ENCODE peak calls at places on chromosome 14, in four cellular contexts. F is A549, J is WTC11, Q is K562. K is an unnamed sample.

GRCh38 chr14:63922696-63923421 is 70.1 kb downstream of the SYNE2 start:
- DNase-seq in F (peak), J (no peak), Q (no peak), K (peak)

GRCh38 chr14:42994001-42994736 is 1387.5 kb downstream of the LRFN5 start:
- DNase-seq in F (peak), J (no peak), Q (no peak), K (no peak)

GRCh38 chr14:100673085-100673806 is 53.4 kb upstream of the DLK1 start:
- DNase-seq in Q (peak), F (no peak), J (peak), K (peak)

GRCh38 chr14:99946652-99947489 is 118.4 kb upstream of the EVL start:
- DNase-seq in Q (peak), J (peak), F (no peak), K (no peak)

GRCh38 chr14:73027984-73028383 is 1.1 kb upstream of the ZFYVE1 start:
- DNase-seq in Q (no peak), F (no peak), J (no peak), K (no peak)

GRCh38 chr14:76926521-76927251 is 100.5 kb downstream of the LRRC74A start:
- DNase-seq in J (no peak), F (no peak), Q (no peak), K (no peak)

GRCh38 chr14:59777006-59777579 is 93.5 kb downstream of the RTN1 start:
- DNase-seq in Q (no peak), J (no peak), F (no peak), K (peak)

GRCh38 chr14:105938055-105938863 is 411.9 kb downstream of the TMEM121 start:
- DNase-seq in Q (no peak), J (no peak), F (no peak), K (no peak)

GRCh38 chr14:101761881-101762529 is 496 bp downstream of the PPP2R5C start:
- DNase-seq in J (no peak), Q (no peak), F (no peak), K (no peak)

GRCh38 chr14:53879022-53879686 is 77.5 kb downstream of the BMP4 start:
- DNase-seq in Q (no peak), J (no peak), F (no peak), K (no peak)

GRCh38 chr14:25118671-25119070 is 68.7 kb upstream of the STXBP6 start:
- DNase-seq in J (no peak), Q (no peak), F (no peak), K (no peak)

GRCh38 chr14:56891226-56891625 is 80.9 kb upstream of the OTX2 start:
- DNase-seq in F (no peak), Q (no peak), J (no peak), K (no peak)

GRCh38 chr14:77390188-77390587 is 13.0 kb downstream of the SAMD15 start:
- DNase-seq in J (no peak), F (peak), Q (no peak), K (peak)

GRCh38 chr14:100665518-100666032 is 61.1 kb upstream of the DLK1 start:
- DNase-seq in F (peak), J (no peak), Q (no peak), K (no peak)

GRCh38 chr14:47917344-47917954 is 242.0 kb upstream of the MDGA2 start:
- DNase-seq in Q (peak), F (peak), J (peak), K (peak)

GRCh38 chr14:69013943-69014782 is 35.1 kb upstream of the ACTN1 start:
- DNase-seq in F (peak), J (peak), Q (no peak), K (peak)

GRCh38 chr14:53956427-53957201 is at the start of gene BMP4:
- DNase-seq in Q (peak), J (peak), F (peak), K (peak)

GRCh38 chr14:78633747-78634146 is 463.6 kb downstream of the NRXN3 start:
- DNase-seq in Q (no peak), J (peak), F (no peak), K (no peak)

GRCh38 chr14:85464135-85464534 is 65.8 kb upstream of the FLRT2 start:
- DNase-seq in F (no peak), J (no peak), Q (no peak), K (no peak)

GRCh38 chr14:105999361-106000028 is 473.1 kb downstream of the TMEM121 start:
- DNase-seq in Q (peak), F (peak), J (peak), K (peak)

GRCh38 chr14:76655331-76655730 is 105.9 kb upstream of the VASH1 start:
- DNase-seq in F (no peak), J (no peak), Q (no peak), K (no peak)

GRCh38 chr14:71692496-71692895 is 239.7 kb upstream of the RGS6 start:
- DNase-seq in Q (no peak), F (no peak), J (no peak), K (no peak)

GRCh38 chr14:80638620-80639215 is 302.8 kb downstream of the CEP128 start:
- DNase-seq in F (peak), J (no peak), Q (no peak), K (no peak)

GRCh38 chr14:100531591-100532121 is 55.6 kb downstream of the BEGAIN start:
- DNase-seq in F (no peak), Q (no peak), J (no peak), K (no peak)

GRCh38 chr14:102078840-102079699 is 7.8 kb downstream of the HSP90AA1 start:
- DNase-seq in J (no peak), Q (no peak), F (no peak), K (no peak)

GRCh38 chr14:80211143-80212024 is at the start of gene DIO2:
- DNase-seq in J (no peak), F (peak), Q (no peak), K (no peak)

GRCh38 chr14:35122696-35123387 is 490 bp downstream of the PRORP start:
- DNase-seq in Q (peak), J (no peak), F (no peak), K (peak)

GRCh38 chr14:61623927-61624326 is 71.4 kb upstream of the HIF1A start:
- DNase-seq in F (no peak), Q (no peak), J (no peak), K (no peak)

GRCh38 chr14:70096866-70097265 is 91.9 kb downstream of the SLC8A3 start:
- DNase-seq in J (peak), Q (peak), F (peak), K (peak)

GRCh38 chr14:94112513-94113060 is 2.1 kb downstream of the IFI27 start:
- DNase-seq in J (no peak), F (no peak), Q (no peak), K (no peak)

GRCh38 chr14:50344116-50344775 is 32.1 kb downstream of the DMAC2L start:
- DNase-seq in Q (no peak), F (no peak), J (no peak), K (no peak)

GRCh38 chr14:81162941-81163340 is 57.8 kb downstream of the GTF2A1 start:
- DNase-seq in Q (peak), J (no peak), F (peak), K (no peak)

GRCh38 chr14:81132492-81132891 is 88.3 kb downstream of the GTF2A1 start:
- DNase-seq in J (no peak), F (no peak), Q (no peak), K (no peak)

GRCh38 chr14:24262821-24263733 is at the start of gene TGM1:
- DNase-seq in J (no peak), Q (no peak), F (no peak), K (no peak)

DNA sequence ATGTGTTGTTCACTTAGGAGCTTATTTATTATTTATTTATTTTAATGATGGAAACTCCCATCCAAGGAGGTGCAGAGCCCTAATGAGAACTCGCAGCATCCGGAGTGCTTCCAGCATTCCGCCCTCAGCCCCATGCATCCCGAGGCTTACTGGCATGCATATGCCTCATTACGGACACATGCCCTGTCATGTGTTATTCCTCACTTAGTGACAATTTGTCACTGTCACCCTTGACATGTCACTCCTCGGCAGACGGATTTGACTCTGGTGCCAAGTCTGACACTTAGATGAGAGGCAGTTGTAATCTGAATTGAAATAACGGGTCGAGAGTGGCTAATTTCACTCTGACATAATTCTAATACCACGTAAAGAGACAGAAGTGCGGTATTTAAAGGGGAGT is 132.8 kb downstream of the VRK1 start:
- DNase-seq in J (no peak), F (no peak), Q (no peak), K (no peak)
- TF ChIP-seq NR3C1 in J (no peak), F (no peak), Q (no peak), K (no peak)

GRCh38 chr14:31194661-31195060 is 12.9 kb downstream of the HECTD1 start:
- DNase-seq in Q (no peak), F (no peak), J (no peak), K (no peak)
- TF ChIP-seq NR3C1 in Q (no peak), F (no peak), J (no peak), K (no peak)

GRCh38 chr14:74568380-74568649 is 43.7 kb downstream of the LTBP2 start:
- DNase-seq in J (no peak), F (no peak), Q (no peak), K (no peak)

GRCh38 chr14:74567646-74568379 is 44.2 kb downstream of the LTBP2 start:
- DNase-seq in Q (no peak), J (no peak), F (no peak), K (no peak)

GRCh38 chr14:74567219-74567618 is 44.8 kb downstream of the LTBP2 start:
- DNase-seq in F (no peak), Q (no peak), J (no peak), K (no peak)

GRCh38 chr14:74568896-74569295 is 43.1 kb downstream of the LTBP2 start:
- DNase-seq in F (no peak), J (no peak), Q (no peak), K (no peak)

DNA sequence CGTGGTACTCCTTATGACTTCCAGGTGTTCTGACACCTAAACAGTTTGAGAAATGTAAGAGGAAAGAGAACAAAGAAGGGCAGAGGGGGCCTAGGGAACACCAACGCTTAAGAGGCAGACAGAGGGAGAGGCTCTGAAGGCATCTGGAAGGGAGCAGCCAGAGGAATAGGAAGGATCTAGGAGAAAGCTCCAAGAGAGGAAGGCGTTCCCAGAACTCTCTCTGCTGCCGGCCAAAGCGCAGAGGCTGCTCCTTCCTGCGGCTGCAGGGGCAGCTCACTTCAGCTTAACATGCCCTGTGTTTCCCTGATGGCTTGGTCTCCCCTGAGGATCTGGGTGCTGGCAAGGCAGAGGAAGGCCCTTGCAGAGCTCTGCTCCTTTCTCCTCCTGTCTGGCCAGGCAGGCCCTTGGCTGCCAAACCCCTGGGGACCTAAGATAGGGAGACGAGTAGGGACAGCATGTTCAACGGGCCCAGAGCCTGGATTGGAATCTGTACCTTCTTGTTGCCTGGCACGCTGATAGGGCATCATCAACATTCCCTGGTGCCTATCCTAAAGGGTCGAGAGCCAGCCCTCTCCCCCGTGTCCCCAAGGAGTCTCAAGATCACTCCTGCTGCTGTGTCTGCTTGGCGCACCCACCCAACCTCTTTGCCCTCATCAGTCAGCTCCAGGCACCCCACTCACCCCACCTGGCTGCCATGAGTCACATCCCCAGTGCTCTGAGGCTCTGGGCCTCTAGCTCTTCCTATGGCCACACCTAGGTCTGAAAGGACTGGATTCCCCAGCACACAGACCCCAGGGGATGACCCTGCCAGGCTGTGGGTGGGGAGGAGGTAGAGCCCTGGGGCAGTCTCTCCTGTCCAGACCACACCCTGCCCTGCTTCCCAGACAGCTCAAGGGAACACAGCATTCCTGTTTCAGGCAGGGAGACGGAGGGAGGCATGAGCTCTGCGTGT is 45.6 kb downstream of the LTBP2 start:
- DNase-seq in J (no peak), Q (no peak), F (peak), K (no peak)
- TF ChIP-seq NR3C1 in J (no peak), Q (no peak), F (no peak), K (no peak)

DNA sequence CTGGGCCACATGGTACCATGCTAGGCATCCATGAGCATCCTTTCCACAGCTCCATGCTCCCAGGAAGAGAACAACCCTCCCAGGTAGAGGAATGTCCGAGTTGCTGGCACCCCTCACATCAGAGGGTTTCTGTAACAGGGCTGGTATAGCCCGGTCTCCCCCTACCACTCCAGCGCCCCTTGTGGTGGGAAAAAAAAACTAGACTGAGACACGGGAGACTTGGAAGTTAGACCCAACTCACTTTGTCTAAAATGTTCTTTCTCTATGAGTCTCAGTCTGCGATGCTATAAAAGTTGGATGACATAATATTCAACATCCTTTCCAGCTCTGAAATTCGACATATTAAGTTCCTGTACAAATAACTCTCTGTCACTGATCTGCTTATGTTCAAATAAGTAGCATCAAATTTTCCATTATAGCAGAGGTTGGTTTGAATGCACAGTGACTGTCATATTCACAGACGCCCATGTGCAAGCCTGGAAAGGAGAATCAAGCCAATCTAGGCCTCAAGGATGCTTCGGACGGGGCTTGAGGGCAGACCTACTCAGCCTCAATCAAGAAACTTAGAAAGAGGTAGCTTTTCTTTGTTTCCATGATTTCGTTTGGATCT is 25.7 kb upstream of the TC2N start:
- DNase-seq in J (peak), F (no peak), Q (peak), K (peak)
- TF ChIP-seq NR3C1 in J (no peak), F (no peak), Q (no peak), K (no peak)

GRCh38 chr14:21867541-21867940 is 193.9 kb upstream of the OR4E1 start:
- DNase-seq in Q (no peak), J (no peak), F (no peak), K (no peak)
- TF ChIP-seq NR3C1 in Q (no peak), J (no peak), F (no peak), K (no peak)

DNA sequence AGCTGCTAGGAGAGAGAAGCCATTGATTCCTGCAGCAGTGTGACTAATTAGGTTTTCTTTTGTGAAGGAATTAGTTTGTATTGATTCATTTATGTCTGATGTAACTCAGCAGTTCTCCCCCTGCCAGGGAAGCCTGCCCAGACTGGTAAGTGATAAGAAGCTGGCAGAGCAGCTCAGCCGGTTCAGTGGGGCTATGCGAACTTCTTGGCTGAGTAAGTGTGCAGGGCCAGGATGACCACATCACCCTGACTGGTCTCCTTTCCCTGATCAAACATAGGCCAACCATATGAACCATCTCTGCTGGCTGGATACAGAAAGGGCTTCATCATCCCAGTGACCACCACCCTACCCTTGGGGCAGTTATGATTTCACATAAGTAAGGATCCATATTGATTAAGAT is 107.1 kb upstream of the CCDC196 start:
- DNase-seq in J (no peak), Q (no peak), F (no peak), K (no peak)
- TF ChIP-seq NR3C1 in J (no peak), Q (no peak), F (no peak), K (no peak)

GRCh38 chr14:44960646-44961045 is 1.1 kb downstream of the KLHL28 start:
- DNase-seq in F (no peak), J (no peak), Q (no peak), K (no peak)

GRCh38 chr14:44961730-44962572 is at the start of the genes KLHL28 and TOGARAM1:
- DNase-seq in J (peak), Q (peak), F (peak), K (peak)

GRCh38 chr14:44961151-44961729 is 507 bp downstream of the KLHL28 start:
- DNase-seq in J (peak), Q (peak), F (peak), K (no peak)

GRCh38 chr14:44963775-44964380 is 1.9 kb downstream of the TOGARAM1 start:
- DNase-seq in Q (peak), F (peak), J (no peak), K (peak)

GRCh38 chr14:44962573-44963528 is 861 bp downstream of the TOGARAM1 start:
- DNase-seq in F (peak), Q (peak), J (peak), K (no peak)
- TF ChIP-seq NR3C1 in F (no peak), Q (no peak), J (no peak), K (no peak)

GRCh38 chr14:74706101-74706500 is 6.8 kb downstream of the AREL1 start:
- DNase-seq in F (no peak), Q (no peak), J (no peak), K (no peak)
- TF ChIP-seq NR3C1 in F (no peak), Q (no peak), J (no peak), K (no peak)

DNA sequence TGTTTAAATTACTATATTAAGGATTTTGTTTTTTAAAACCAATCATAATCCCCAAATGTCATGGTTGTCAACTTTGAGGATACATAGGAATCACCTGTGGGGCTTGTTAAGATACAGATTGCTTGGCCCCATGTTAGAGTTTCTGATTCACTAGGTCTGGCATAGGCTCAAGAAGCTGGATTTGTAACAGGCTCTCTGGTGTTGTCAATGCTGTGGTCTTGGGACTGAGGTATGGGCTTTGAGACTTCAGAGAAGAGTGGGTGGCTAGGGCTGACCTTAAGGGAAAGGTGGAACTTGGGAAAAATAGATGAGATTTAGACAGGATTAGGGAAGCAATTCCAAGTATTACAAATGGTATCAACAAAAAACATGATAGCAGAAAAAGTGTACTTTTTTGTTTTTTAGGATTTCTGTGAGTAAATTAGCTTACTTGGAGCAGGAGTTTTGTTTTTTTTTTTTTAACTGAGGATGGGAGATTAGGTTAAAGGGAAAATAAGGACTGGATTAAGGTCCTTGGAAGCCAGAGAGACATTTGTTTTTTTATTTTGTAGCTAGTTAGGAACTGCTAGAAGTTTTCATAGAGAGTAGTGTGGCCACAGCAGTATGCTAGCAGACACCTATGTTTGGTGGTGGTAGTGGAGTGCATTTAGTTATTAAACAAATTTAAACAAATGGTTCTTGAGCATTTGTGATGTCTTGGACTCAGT is 88.6 kb downstream of the RAD51B start:
- DNase-seq in Q (no peak), J (no peak), F (no peak), K (no peak)
- TF ChIP-seq NR3C1 in Q (no peak), J (no peak), F (no peak), K (no peak)

GRCh38 chr14:55512421-55512820 is 67.6 kb upstream of the KTN1 start:
- DNase-seq in Q (no peak), J (no peak), F (no peak), K (no peak)
- TF ChIP-seq NR3C1 in Q (no peak), J (no peak), F (no peak), K (no peak)

K was measured in HepG2.